ENCODE peak calls at places on chromosomes 4 and X, in six cellular contexts. W is IMR-90, F is fibroblast of lung, G is astrocyte, M is cardiac muscle cell, N is tibial artery. U is an unnamed sample. For H3K27me3, the result is how much of the 10 kb centered on the place peaks cover.

GRCh38 chr4:105644270-105644669 is 64.2 kb downstream of the INTS12 start:
- DNase-seq in W (no peak), F (peak), G (no peak), M (no peak), N (no peak), U (no peak)

GRCh38 chr4:39702716-39703115 is 4.8 kb downstream of the UBE2K start:
- DNase-seq in W (no peak), F (no peak), G (no peak), M (no peak), N (no peak), U (no peak)

GRCh38 chr4:182913036-182913435 is 4.2 kb downstream of the DCTD start:
- DNase-seq in W (no peak), F (no peak), G (no peak), M (no peak), N (no peak), U (no peak)

GRCh38 chr4:24118031-24118430 is 228.2 kb upstream of the PPARGC1A start:
- DNase-seq in W (peak), F (no peak), G (no peak), M (no peak), N (no peak), U (no peak)

GRCh38 chrX:100654256-100654655 is 10.3 kb downstream of the SRPX2 start:
- DNase-seq in W (peak), F (no peak), G (no peak), M (peak), N (no peak), U (no peak)

GRCh38 chr4:101103381-101104142 is 243.8 kb downstream of the PPP3CA start:
- DNase-seq in W (peak), F (no peak), G (no peak), M (peak), N (no peak), U (no peak)

GRCh38 chr4:173547889-173548288 is 17.9 kb upstream of the HAND2 start:
- DNase-seq in W (no peak), F (no peak), G (no peak), M (no peak), N (no peak), U (no peak)

GRCh38 chr4:155819066-155819465 is 47.0 kb downstream of the ASIC5 start:
- DNase-seq in W (no peak), F (no peak), G (no peak), M (no peak), N (no peak), U (no peak)

GRCh38 chrX:10111364-10112148 is 45.2 kb upstream of the CLCN4 start:
- DNase-seq in W (peak), F (no peak), G (no peak), M (no peak), N (no peak), U (no peak)

GRCh38 chrX:40773809-40774208 is 38.5 kb upstream of the MED14 start:
- DNase-seq in W (peak), F (peak), G (peak), M (no peak), N (no peak), U (no peak)

GRCh38 chr4:37453361-37454262 is 209.1 kb downstream of the NWD2 start:
- DNase-seq in W (no peak), F (peak), G (peak), M (peak), N (peak), U (no peak)

GRCh38 chrX:134764202-134764785 is 106.0 kb upstream of the PLAC1 start:
- DNase-seq in W (no peak), F (peak), G (no peak), M (no peak), N (no peak), U (no peak)

GRCh38 chr4:95548738-95549245 is at the start of gene UNC5C:
- DNase-seq in W (no peak), F (peak), G (peak), M (peak), N (peak), U (no peak)

GRCh38 chrX:24465524-24465850 is 401 bp downstream of the PDK3 start:
- DNase-seq in W (no peak), F (no peak), G (no peak), M (peak), N (no peak), U (no peak)

GRCh38 chr4:156946508-156947197 is 24.9 kb downstream of the PDGFC start:
- DNase-seq in W (peak), F (peak), G (peak), M (no peak), N (no peak), U (peak)

GRCh38 chr4:145580906-145581305 is 38.3 kb upstream of the MMAA start:
- DNase-seq in W (no peak), F (peak), G (peak), M (no peak), N (no peak), U (no peak)

GRCh38 chrX:153474718-153475117 is 4.3 kb upstream of the HAUS7 start:
- DNase-seq in W (peak), F (peak), G (peak), M (no peak), N (peak), U (no peak)
- H3K4me3 ChIP-seq in W (no peak), F (no peak), G (no peak), M (no peak), N (peak), U (no peak)

GRCh38 chr4:108477527-108478108 is 142.8 kb upstream of the RPL34 start:
- DNase-seq in W (no peak), F (no peak), G (no peak), M (no peak), N (no peak), U (no peak)

GRCh38 chr4:108473163-108473720 is 147.1 kb upstream of the RPL34 start:
- DNase-seq in W (peak), F (no peak), G (no peak), M (no peak), N (no peak), U (no peak)
- TF ChIP-seq CTCF in W (no peak), F (no peak), G (no peak), M (no peak), N (no peak), U (no peak)

GRCh38 chrX:31656013-31656412 is 584.2 kb upstream of the FTHL17 start:
- DNase-seq in W (peak), F (peak), G (peak), M (no peak), N (no peak), U (no peak)
- H3K27me3 ChIP-seq in W (under half), F (under half), G (under half), M (under half), N (under half), U (under half)

GRCh38 chr4:128393111-128393704 is 105.6 kb upstream of the PGRMC2 start:
- DNase-seq in W (peak), F (peak), G (peak), M (peak), N (no peak), U (no peak)
- H3K4me3 ChIP-seq in W (no peak), F (no peak), G (no peak), M (no peak), N (no peak), U (no peak)

DNA sequence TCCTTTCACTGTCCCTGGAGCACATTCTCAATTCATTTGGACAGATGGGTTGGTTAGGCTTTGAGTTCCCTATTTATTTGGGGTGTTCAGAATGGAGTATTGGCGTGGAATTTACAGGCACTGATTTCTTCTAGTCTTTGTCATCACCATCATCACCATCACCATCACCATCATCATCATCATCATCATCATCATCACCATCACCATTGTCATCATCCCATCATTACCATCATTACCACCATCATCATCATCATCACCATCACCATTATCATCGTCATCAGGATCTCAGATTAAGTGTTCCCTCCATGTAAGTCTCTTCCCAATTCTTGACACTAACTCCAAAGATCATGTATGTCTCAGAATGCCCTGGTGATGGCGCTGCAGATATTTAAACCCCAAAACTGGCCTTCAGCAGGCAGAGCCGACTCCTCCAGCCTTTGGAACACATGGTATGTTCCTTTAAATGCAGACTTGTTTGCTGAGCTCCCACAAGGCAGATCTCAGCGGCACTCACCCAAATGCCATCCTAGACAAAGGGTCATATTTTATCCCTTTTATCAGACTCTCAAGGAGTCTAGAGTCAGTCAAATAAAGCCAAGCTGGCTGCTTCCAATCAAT is 19.8 kb upstream of the FAM9A start:
- DNase-seq in W (peak), F (peak), G (no peak), M (peak), N (no peak), U (no peak)
- TF ChIP-seq CTCF in W (peak), F (no peak), G (no peak), M (peak), N (no peak), U (no peak)

GRCh38 chrX:85221361-85221760 is 22.2 kb downstream of the SATL1 start:
- DNase-seq in W (no peak), F (no peak), G (no peak), M (no peak), N (no peak), U (no peak)

DNA sequence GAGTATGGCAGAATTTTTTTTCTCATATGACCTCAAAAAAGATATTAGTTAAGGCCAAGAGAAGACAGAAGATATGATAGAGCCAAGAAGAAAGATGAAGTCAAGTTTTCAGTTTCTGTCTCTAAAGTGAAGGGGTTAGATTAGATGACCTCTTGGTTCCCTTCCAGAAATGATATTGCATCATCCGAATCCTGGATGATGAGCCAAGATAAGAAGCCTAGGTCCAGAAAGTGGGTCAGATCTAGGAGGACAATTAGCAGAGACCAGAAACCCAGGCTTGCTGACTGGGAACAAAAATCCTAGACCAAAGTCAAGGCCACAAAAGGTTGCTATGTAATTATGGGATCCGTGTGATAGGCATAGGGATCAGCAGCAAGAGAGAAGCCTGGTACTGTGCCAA is 20.2 kb downstream of the SATL1 start:
- DNase-seq in W (no peak), F (no peak), G (no peak), M (no peak), N (no peak), U (no peak)
- H3K27me3 ChIP-seq in W (under half), F (under half), G (under half), M (under half), N (under half), U (under half)

GRCh38 chr4:165328101-165328425 is 594 bp downstream of the MSMO1 start:
- DNase-seq in W (no peak), F (peak), G (peak), M (no peak), N (no peak), U (no peak)

GRCh38 chr4:165328708-165329107 is 1.2 kb downstream of the MSMO1 start:
- DNase-seq in W (no peak), F (no peak), G (no peak), M (no peak), N (no peak), U (no peak)

GRCh38 chr4:165325732-165326512 is 1.5 kb upstream of the MSMO1 start:
- DNase-seq in W (peak), F (peak), G (peak), M (no peak), N (no peak), U (peak)

GRCh38 chr4:165327211-165328100 is at the start of gene MSMO1:
- DNase-seq in W (peak), F (peak), G (peak), M (peak), N (peak), U (peak)

GRCh38 chr4:165326831-165327210 is 648 bp upstream of the MSMO1 start:
- DNase-seq in W (peak), F (no peak), G (no peak), M (peak), N (no peak), U (no peak)
- H3K4me3 ChIP-seq in W (peak), F (peak), G (peak), M (peak), N (peak), U (peak)

DNA sequence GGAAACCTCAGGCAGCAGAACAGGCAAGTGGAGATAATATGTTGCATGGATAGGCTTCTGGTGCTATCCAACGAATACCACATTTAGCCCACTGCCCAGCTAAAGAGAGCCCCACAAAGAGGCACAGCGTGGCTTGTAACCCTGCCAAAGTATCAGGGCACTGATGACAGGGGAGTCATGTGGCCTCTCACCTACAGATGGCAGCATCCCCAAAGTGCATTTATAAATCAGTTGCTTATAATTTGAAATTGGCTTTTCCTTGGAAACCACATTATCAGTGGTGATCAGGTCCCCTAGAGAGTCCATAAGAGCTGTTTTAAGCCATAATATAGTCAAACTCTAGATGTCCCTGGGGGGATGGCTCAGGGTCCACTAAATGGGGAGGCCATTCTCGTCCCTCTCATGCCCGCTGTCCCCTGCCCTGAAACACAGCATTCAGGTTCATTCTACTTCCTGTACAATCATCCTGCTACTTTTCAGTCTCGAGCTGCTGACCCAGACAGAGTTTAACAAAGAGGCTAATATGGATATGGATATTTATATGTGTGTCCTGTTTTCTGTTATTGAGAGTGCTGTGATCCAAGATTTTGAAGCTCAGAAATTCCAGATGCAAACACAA is 28.6 kb downstream of the SRPX start:
- DNase-seq in W (peak), F (peak), G (no peak), M (peak), N (no peak), U (no peak)
- TF ChIP-seq CTCF in W (peak), F (peak), G (peak), M (peak), N (no peak), U (peak)

DNA sequence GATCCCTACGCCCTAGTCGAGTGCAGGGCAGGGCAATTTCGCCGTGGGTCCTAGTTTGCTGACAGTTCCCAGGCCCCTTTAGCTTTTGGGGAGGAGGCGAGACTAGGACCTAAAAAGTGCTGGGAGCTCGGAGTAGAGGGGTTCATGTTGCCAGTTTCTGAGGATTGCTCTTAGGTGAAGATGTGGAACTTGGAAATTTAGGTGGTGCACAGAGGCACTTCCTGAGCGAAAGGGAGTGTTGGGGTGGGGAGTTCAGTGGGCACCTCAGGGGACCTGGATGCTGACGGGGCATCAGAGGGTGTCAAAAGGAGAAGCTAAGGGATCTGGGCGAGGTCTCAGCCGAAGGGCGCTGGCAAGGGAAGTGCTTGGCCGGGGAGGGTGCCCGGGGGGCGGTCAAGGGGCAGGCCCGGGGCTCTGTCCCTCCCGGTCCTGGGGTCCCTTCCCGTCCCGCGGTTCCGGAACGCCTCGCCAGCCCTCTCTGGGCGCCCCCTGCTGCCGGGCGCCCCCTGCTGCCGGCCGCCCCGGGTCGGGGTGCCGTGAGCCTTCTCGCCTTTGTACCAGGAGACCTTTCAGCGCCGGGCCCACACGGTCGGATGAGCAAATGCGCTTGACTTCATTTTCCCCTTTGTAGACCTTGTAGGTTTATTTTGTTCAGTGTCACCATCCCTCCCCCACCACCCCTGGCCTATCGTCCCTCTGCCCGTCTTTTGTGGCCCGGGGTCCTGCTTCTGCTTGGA is 3.0 kb upstream of the PHOX2B start:
- DNase-seq in W (no peak), F (no peak), G (no peak), M (no peak), N (no peak), U (no peak)
- H3K27me3 ChIP-seq in W (half or more), F (half or more), G (half or more), M (half or more), N (under half), U (half or more)

DNA sequence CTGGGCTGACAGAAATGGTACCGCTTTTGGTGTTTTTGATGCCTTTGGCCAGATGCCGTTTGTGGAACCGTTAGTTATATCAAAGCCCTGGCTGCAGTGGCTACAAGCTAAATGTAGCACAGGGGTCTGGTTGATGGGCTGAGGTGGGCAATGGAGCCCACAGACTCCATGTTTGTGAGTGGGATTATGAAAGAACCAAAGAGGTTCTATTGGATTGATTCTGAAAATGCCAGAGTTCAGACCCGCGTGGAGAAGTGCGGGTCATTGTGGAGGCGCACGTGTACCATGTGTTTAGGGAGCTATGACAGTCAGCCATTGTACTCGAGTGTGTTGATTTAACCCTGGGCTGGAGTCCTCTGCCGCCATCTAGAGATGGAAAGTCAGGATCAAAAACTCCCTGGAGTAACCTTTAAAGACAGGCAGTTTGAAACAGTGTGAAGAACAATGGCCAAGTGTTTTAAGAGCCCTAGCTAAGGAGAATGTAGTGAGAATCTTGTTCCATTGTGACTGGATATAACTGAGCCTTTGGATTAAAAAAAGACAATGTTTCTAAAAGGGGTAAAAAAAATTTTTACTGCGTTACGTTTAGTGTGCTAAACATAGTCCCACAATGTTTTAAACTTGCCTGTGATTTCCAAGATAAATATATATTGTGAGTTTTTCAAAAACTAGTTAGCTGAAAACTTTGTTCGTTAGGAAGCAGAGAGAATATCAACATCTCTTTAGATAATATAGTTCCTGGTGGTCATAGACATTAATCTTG is 12.7 kb downstream of the ART3 start:
- DNase-seq in W (peak), F (peak), G (peak), M (peak), N (no peak), U (peak)
- H3K4me3 ChIP-seq in W (no peak), F (no peak), G (no peak), M (no peak), N (no peak), U (no peak)

U was measured in kidney epithelial cell.